ENCODE peak calls at places on chromosomes 12 and 14, in five cellular contexts. R is tibial nerve; W is hepatocyte; E is activated CD4-positive, alpha-beta T cell treated with anti-CD3 and anti-CD28 coated beads for 48 hours; Z is HT-29. Y is an unnamed sample.

GRCh38 chr14:95432152-95433093 is 84.0 kb downstream of the SYNE3 start:
- DNase-seq in R (peak), W (peak), E (no peak), Z (peak), Y (no peak)

GRCh38 chr14:89420502-89420901 is 3.5 kb upstream of the FOXN3 start:
- DNase-seq in R (no peak), W (no peak), E (no peak), Z (no peak), Y (no peak)

GRCh38 chr14:72666610-72667009 is 227.3 kb downstream of the DPF3 start:
- DNase-seq in R (no peak), W (no peak), E (no peak), Z (no peak), Y (no peak)

GRCh38 chr12:92424338-92424737 is 278.5 kb upstream of the PLEKHG7 start:
- DNase-seq in R (no peak), W (no peak), E (no peak), Z (no peak), Y (no peak)

GRCh38 chr14:50835280-50835679 is 4.3 kb upstream of the NIN start:
- DNase-seq in R (no peak), W (no peak), E (no peak), Z (no peak), Y (no peak)

GRCh38 chr14:65483647-65484046 is 71.1 kb downstream of the FUT8 start:
- DNase-seq in R (no peak), W (no peak), E (no peak), Z (no peak), Y (no peak)

GRCh38 chr14:56821807-56822615 is 11.7 kb upstream of the OTX2 start:
- DNase-seq in R (no peak), W (no peak), E (no peak), Z (no peak), Y (no peak)

GRCh38 chr14:102183922-102184677 is 44.4 kb downstream of the WDR20 start:
- DNase-seq in R (no peak), W (no peak), E (peak), Z (no peak), Y (no peak)

GRCh38 chr14:97713023-97713422 is 915.8 kb downstream of the VRK1 start:
- DNase-seq in R (no peak), W (peak), E (peak), Z (no peak), Y (no peak)

GRCh38 chr14:65042731-65043372 is 56.2 kb downstream of the FNTB start:
- DNase-seq in R (no peak), W (no peak), E (no peak), Z (no peak), Y (peak)

GRCh38 chr12:26870491-26871419 is 37.8 kb upstream of the ITPR2 start:
- DNase-seq in R (no peak), W (peak), E (no peak), Z (peak), Y (no peak)

GRCh38 chr12:48957141-48958048 is at the start of gene ARF3:
- DNase-seq in R (peak), W (peak), E (peak), Z (peak), Y (peak)

GRCh38 chr14:95620659-95621059 is 65.6 kb upstream of the TCL1B start:
- DNase-seq in R (no peak), W (no peak), E (no peak), Z (no peak), Y (no peak)

GRCh38 chr12:100128509-100128908 is 14.2 kb downstream of the BLTP3B start:
- DNase-seq in R (peak), W (peak), E (no peak), Z (peak), Y (no peak)

GRCh38 chr12:75564398-75564797 is 53.0 kb upstream of the KRR1 start:
- DNase-seq in R (no peak), W (no peak), E (no peak), Z (no peak), Y (no peak)

GRCh38 chr12:1935700-1936378 is 17.4 kb upstream of the CACNA2D4 start:
- DNase-seq in R (no peak), W (no peak), E (no peak), Z (no peak), Y (no peak)

GRCh38 chr14:59358105-59358504 is 107.1 kb downstream of the GPR135 start:
- DNase-seq in R (no peak), W (peak), E (no peak), Z (peak), Y (peak)

GRCh38 chr12:85874064-85874463 is at the start of gene NTS:
- DNase-seq in R (no peak), W (peak), E (no peak), Z (peak), Y (no peak)

GRCh38 chr14:36001936-36002335 is 174.6 kb downstream of the PTCSC3 start:
- DNase-seq in R (no peak), W (no peak), E (no peak), Z (no peak), Y (no peak)

GRCh38 chr12:4824415-4824814 is 85.3 kb upstream of the KCNA1 start:
- DNase-seq in R (no peak), W (peak), E (no peak), Z (no peak), Y (no peak)

GRCh38 chr12:2268478-2269286 is 215.9 kb downstream of the CACNA1C start:
- DNase-seq in R (no peak), W (peak), E (no peak), Z (no peak), Y (no peak)

GRCh38 chr14:25108959-25109358 is 59.0 kb upstream of the STXBP6 start:
- DNase-seq in R (no peak), W (peak), E (no peak), Z (peak), Y (no peak)

GRCh38 chr12:30450872-30451271 is 244.8 kb downstream of the IPO8 start:
- DNase-seq in R (no peak), W (no peak), E (no peak), Z (peak), Y (no peak)

GRCh38 chr12:88756917-88757316 is 176.6 kb upstream of the KITLG start:
- DNase-seq in R (no peak), W (no peak), E (no peak), Z (no peak), Y (no peak)

GRCh38 chr14:73719791-73720190 is 5.6 kb upstream of the PNMA1 start:
- DNase-seq in R (no peak), W (no peak), E (no peak), Z (no peak), Y (no peak)

GRCh38 chr12:495466-495865 is 35.7 kb downstream of the B4GALNT3 start:
- DNase-seq in R (no peak), W (no peak), E (no peak), Z (no peak), Y (no peak)

GRCh38 chr12:21627924-21628323 is 23.3 kb upstream of the GYS2 start:
- DNase-seq in R (no peak), W (no peak), E (no peak), Z (no peak), Y (no peak)